ENCODE peak calls at places on chromosomes 7 and 10, in ten cellular contexts. R, T, H, F, O, Z, D, Q, G and M are unnamed samples.

GRCh38 chr7:87119581-87119980 is 32.7 kb upstream of the DMTF1 start:
- DNase-seq in F (no peak), Q (no peak), H (no peak), G (no peak), R (no peak), D (no peak), Z (no peak), T (no peak), O (no peak), M (no peak)

GRCh38 chr7:101693498-101694091 is 64.5 kb upstream of the MYL10 start:
- DNase-seq in H (no peak), R (no peak), T (no peak), Q (peak), O (no peak), G (no peak), Z (peak), D (no peak), F (no peak), M (no peak)

GRCh38 chr10:103548006-103548405 is 54.5 kb downstream of the NEURL1 start:
- DNase-seq in H (no peak), R (no peak), F (no peak), D (no peak), Z (no peak), Q (no peak), T (no peak), O (no peak), G (no peak), M (no peak)

GRCh38 chr10:79286318-79286951 is 60.8 kb upstream of the PPIF start:
- DNase-seq in T (no peak), Q (peak), F (peak), R (peak), H (no peak), G (peak), O (peak), D (peak), Z (peak), M (peak)

GRCh38 chr7:98509836-98510235 is 107.2 kb upstream of the NPTX2 start:
- DNase-seq in Z (no peak), O (no peak), H (no peak), T (no peak), G (no peak), F (no peak), R (no peak), Q (no peak), D (no peak), M (no peak)

GRCh38 chr7:118184392-118184899 is 482 bp downstream of the LSM8 start:
- DNase-seq in R (no peak), G (no peak), H (no peak), T (no peak), Q (no peak), F (no peak), O (no peak), Z (no peak), D (no peak), M (no peak)

GRCh38 chr7:84194484-84195260 is at the start of gene SEMA3A:
- DNase-seq in Z (peak), G (no peak), F (peak), H (peak), D (no peak), R (no peak), T (peak), Q (peak), O (peak), M (no peak)

GRCh38 chr10:45376364-45376801 is 2.4 kb downstream of the ALOX5 start:
- DNase-seq in T (no peak), Z (no peak), G (no peak), O (no peak), D (no peak), F (no peak), R (no peak), Q (no peak), H (no peak), M (no peak)

GRCh38 chr7:143384148-143384547 is 3.0 kb downstream of the ZYX start:
- DNase-seq in T (peak), H (no peak), Z (peak), O (no peak), G (no peak), R (no peak), F (no peak), D (no peak), Q (no peak), M (no peak)

GRCh38 chr10:116120688-116121087 is 152.3 kb downstream of the GFRA1 start:
- DNase-seq in G (no peak), T (peak), Q (peak), O (no peak), R (no peak), F (no peak), H (no peak), D (no peak), Z (peak), M (no peak)

GRCh38 chr10:97138174-97138573 is 47.6 kb downstream of the SLIT1 start:
- DNase-seq in O (no peak), Q (peak), R (no peak), T (peak), Z (no peak), F (no peak), G (no peak), D (no peak), H (peak), M (no peak)

GRCh38 chr7:113622796-113623195 is 296.0 kb downstream of the PPP1R3A start:
- DNase-seq in F (no peak), Q (no peak), Z (no peak), G (no peak), T (no peak), O (no peak), R (no peak), D (no peak), H (no peak), M (no peak)

GRCh38 chr10:104809288-104810090 is 168.4 kb downstream of the SORCS3 start:
- DNase-seq in Z (no peak), G (no peak), D (no peak), R (no peak), H (peak), F (no peak), Q (no peak), O (no peak), T (peak), M (no peak)

GRCh38 chr7:149422065-149422913 is 38.6 kb downstream of the ZNF777 start:
- DNase-seq in R (peak), T (peak), D (no peak), O (no peak), Q (peak), Z (peak), G (peak), F (peak), H (peak), M (peak)

GRCh38 chr7:132882714-132883428 is 199.0 kb downstream of the CHCHD3 start:
- DNase-seq in F (no peak), O (no peak), D (no peak), Q (no peak), T (no peak), R (no peak), G (no peak), H (no peak), Z (no peak), M (no peak)

GRCh38 chr7:123580406-123581161 is 21.0 kb upstream of the ASB15 start:
- DNase-seq in Q (peak), D (no peak), G (no peak), Z (peak), O (no peak), R (no peak), T (peak), F (peak), H (peak), M (no peak)

GRCh38 chr10:109429956-109430760 is 493.2 kb downstream of the XPNPEP1 start:
- DNase-seq in H (no peak), R (no peak), G (no peak), Q (no peak), Z (no peak), O (no peak), F (no peak), D (no peak), T (no peak), M (no peak)

GRCh38 chr7:157819517-157819807 is 482.7 kb downstream of the DNAJB6 start:
- DNase-seq in Q (no peak), O (no peak), F (no peak), H (no peak), R (no peak), T (no peak), G (no peak), Z (no peak), D (no peak), M (no peak)

GRCh38 chr7:30349170-30349569 is 64.8 kb downstream of the ZNRF2 start:
- DNase-seq in Q (no peak), R (no peak), D (no peak), F (no peak), T (no peak), Z (no peak), O (no peak), G (no peak), H (no peak), M (no peak)

GRCh38 chr7:118239014-118239413 is 14.5 kb downstream of the ANKRD7 start:
- DNase-seq in O (no peak), Q (no peak), R (no peak), D (no peak), G (no peak), Z (no peak), T (peak), F (no peak), H (no peak), M (no peak)

GRCh38 chr10:13633689-13634088 is 46.9 kb downstream of the PRPF18 start:
- DNase-seq in G (peak), R (peak), H (no peak), Z (peak), D (no peak), F (peak), O (peak), Q (peak), T (no peak), M (no peak)

GRCh38 chr10:28678687-28679457 is 1.6 kb downstream of the BAMBI start:
- DNase-seq in Q (peak), Z (no peak), F (no peak), T (no peak), D (no peak), H (no peak), O (no peak), G (no peak), R (no peak), M (no peak)

GRCh38 chr7:15104411-15105092 is 202.0 kb upstream of the DGKB start:
- DNase-seq in F (no peak), T (no peak), Z (no peak), O (no peak), G (no peak), Q (no peak), R (no peak), D (no peak), H (no peak), M (no peak)

GRCh38 chr7:105270117-105270516 is 118.6 kb downstream of the SRPK2 start:
- DNase-seq in Q (no peak), Z (no peak), O (no peak), F (no peak), D (no peak), H (no peak), T (peak), R (no peak), G (no peak), M (no peak)

GRCh38 chr7:46745700-46746090 is 824.6 kb upstream of the IGFBP3 start:
- DNase-seq in R (no peak), Z (no peak), O (no peak), H (no peak), F (no peak), T (no peak), G (no peak), Q (no peak), D (no peak), M (no peak)

GRCh38 chr10:121536271-121536918 is 61.8 kb downstream of the FGFR2 start:
- DNase-seq in Z (no peak), Q (peak), R (no peak), H (no peak), D (no peak), T (no peak), F (no peak), O (no peak), G (no peak), M (no peak)

GRCh38 chr10:130079614-130080460 is 30.8 kb downstream of the C10orf143 start:
- DNase-seq in H (no peak), D (no peak), F (no peak), Q (no peak), T (no peak), O (no peak), Z (no peak), G (no peak), R (no peak), M (no peak)

DNA sequence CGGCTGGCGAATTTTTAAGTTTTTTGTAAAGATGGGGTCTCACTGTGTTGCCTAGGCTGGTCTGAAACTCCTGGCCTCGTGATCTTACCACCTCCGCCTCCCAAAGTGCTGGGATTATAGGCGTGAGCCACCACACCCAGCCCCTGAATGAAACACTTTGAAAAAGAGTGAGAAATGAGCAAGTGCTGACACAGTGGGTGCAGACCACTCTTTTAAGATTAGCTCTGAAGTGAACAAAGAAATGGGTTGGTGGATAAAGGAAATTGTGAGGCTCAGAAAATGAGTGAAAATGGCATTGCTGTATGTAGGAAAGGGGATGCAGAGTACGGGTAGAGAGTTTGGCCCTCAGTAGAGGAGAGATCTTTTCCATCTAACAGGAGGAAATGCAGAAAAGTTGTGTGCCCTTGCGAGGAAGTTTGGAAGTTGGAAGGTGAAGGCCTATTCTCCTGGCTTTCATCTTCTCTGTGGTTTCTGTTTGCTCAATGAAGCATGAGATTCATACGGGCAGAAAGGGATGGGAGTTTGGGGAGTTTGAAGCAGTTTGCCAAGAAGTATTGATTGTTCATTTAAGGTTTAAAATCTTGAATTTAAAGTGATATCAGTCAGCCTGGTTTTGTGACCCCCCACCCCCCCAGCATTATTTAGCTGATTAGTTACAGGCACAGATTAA is 11.0 kb downstream of the MAPK8 start:
- DNase-seq in D (no peak), R (no peak), H (no peak), Z (no peak), G (no peak), Q (no peak), T (peak), O (no peak), F (no peak), M (no peak)
- TF ChIP-seq CTCF in D (no peak), R (no peak), H (no peak), Z (no peak), G (no peak), Q (no peak), T (no peak), O (no peak), F (no peak), M (no peak)

DNA sequence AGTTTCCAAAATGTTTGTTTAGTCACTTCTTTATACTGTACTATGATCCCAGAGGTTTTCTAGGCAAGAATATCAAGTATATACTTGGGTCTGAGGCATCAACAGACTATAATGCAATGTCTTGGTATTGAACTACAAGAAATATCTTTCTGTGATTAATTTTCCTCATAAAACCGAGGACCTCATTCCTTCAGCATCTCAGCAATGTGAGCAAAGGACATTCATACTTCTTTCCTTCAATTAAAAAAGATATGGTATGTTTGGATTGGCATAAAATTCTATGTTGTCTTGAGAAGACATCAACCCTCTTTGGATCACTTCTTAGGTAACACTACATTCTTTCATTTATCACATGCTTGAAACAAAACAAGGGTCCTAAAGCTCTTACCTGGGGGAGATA is 524.5 kb downstream of the PHTF2 start:
- DNase-seq in G (no peak), F (no peak), Q (no peak), O (no peak), H (no peak), D (no peak), Z (no peak), R (no peak), T (no peak), M (no peak)
- H3K27ac ChIP-seq in G (no peak), F (no peak), Q (no peak), O (no peak), H (no peak), D (no peak), Z (peak), R (no peak), T (no peak), M (no peak)

GRCh38 chr7:2861509-2861908 is 17.4 kb upstream of the GNA12 start:
- DNase-seq in G (no peak), H (no peak), D (no peak), R (no peak), O (no peak), T (no peak), Q (no peak), F (no peak), Z (no peak), M (no peak)

GRCh38 chr7:2856388-2857169 is 12.5 kb upstream of the GNA12 start:
- DNase-seq in H (no peak), G (no peak), T (no peak), R (no peak), F (no peak), Z (no peak), D (no peak), Q (no peak), O (no peak), M (no peak)

GRCh38 chr7:2860627-2861133 is 16.6 kb upstream of the GNA12 start:
- DNase-seq in Q (no peak), T (no peak), O (no peak), D (peak), Z (no peak), H (no peak), F (no peak), R (no peak), G (peak), M (no peak)

GRCh38 chr7:2862831-2863361 is 18.8 kb upstream of the GNA12 start:
- DNase-seq in T (peak), D (no peak), F (no peak), R (no peak), G (no peak), O (no peak), H (no peak), Z (no peak), Q (no peak), M (no peak)

DNA sequence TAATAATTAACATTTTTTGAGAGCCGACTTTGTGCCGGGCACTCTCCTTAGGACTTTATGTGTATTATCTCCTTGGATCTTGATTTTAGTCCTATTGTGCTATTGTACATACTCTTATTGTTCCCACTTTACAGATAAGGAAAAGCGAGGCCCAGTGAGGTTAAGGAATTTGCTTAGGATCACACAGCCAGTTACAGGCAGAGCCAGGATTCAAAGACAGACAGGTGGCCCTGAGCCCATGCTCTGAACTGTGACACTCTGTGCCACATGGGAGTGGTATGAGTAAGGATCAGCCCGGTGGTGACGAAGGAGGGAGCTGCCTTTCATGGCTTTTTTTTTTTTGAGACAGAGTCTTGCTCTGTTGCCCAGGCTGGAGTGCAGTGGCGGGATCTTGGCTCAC is 15.8 kb upstream of the GNA12 start:
- DNase-seq in D (no peak), Q (no peak), R (no peak), Z (no peak), T (no peak), O (no peak), F (no peak), G (no peak), H (no peak), M (peak)
- TF ChIP-seq CTCF in D (no peak), Q (no peak), R (no peak), Z (no peak), T (no peak), O (no peak), F (no peak), G (no peak), H (no peak), M (no peak)

DNA sequence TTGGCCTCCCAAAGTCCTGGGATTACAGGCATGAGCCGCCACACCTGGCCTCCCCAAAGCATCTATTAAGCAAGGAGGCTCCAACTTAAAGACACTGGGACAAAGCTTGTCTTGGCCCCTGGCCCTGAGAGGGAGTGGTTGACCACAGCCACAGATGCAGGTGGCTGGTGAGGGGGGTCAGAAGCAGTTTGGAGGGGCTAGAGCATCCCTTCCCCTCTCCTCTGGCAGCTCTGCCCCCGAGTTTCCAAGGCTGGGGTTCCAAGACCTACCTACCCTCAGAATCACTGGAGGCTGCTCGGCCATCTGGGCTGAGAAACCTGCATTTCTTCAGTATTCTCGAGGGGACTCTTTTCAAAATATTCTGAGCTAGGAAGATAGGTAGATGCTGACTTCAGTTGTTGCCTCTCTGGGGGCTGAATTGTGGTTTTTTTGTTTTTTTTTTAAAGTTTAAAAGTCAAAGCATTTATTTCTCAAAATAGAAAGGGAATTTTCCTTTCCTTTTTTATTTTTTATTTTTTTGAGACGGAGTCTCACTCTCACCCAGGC is 32.6 kb downstream of the DDIT4 start:
- DNase-seq in D (no peak), R (no peak), F (no peak), G (no peak), O (no peak), H (no peak), T (no peak), Q (no peak), Z (peak), M (no peak)
- H3K27ac ChIP-seq in D (no peak), R (peak), F (no peak), G (peak), O (peak), H (peak), T (no peak), Q (no peak), Z (no peak), M (no peak)

GRCh38 chr10:82383350-82383749 is 508.4 kb downstream of the NRG3 start:
- DNase-seq in Z (no peak), G (no peak), F (no peak), H (no peak), Q (no peak), O (no peak), D (no peak), T (no peak), R (no peak), M (no peak)

GRCh38 chr10:82378146-82378545 is 503.2 kb downstream of the NRG3 start:
- DNase-seq in O (no peak), D (no peak), Z (no peak), T (no peak), F (peak), Q (no peak), H (peak), G (no peak), R (no peak), M (peak)

DNA sequence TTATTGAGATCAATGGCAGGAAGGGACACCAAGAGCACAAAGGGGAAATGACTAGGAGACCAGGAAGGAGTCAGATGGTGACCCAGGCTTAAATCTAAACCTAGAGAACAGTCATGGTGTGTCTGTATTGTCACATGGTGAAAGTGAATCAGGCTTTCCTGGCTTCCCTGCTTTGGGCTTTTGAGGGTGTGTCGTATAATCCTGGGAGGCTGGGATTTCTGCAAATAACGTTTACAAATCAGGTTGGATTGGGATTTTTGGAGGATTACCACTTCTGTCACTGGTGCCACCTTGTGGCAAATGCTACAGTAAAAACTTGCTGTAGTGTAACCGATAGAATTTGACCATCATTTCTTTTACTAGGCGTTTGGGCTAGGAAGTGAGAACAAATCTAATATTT is 502.6 kb downstream of the NRG3 start:
- DNase-seq in T (peak), D (no peak), R (no peak), F (no peak), Q (no peak), H (peak), Z (no peak), G (no peak), O (no peak), M (no peak)
- TF ChIP-seq CTCF in T (peak), D (no peak), R (peak), F (no peak), Q (no peak), H (no peak), Z (peak), G (no peak), O (no peak), M (peak)